ENCODE peak calls at places on chromosomes 13 and 19, in seven cellular contexts. E, D, K, I, X, T and A are unnamed samples.

GRCh38 chr13:76106763-76107162 is 470.6 kb downstream of the LMO7 start:
- DNase-seq in E (no peak), D (no peak), K (no peak), I (no peak), X (no peak), T (no peak), A (no peak)

GRCh38 chr19:49469828-49470614 is 4.0 kb upstream of the FLT3LG start:
- DNase-seq in E (no peak), D (no peak), K (no peak), I (no peak), X (no peak), T (no peak), A (no peak)

GRCh38 chr19:8253678-8254077 is 44.5 kb downstream of the CERS4 start:
- DNase-seq in E (no peak), D (no peak), K (no peak), I (no peak), X (peak; percentile 9), T (no peak), A (no peak)

GRCh38 chr13:47249296-47249695 is 352.4 kb upstream of the HTR2A start:
- DNase-seq in E (no peak), D (no peak), K (no peak), I (no peak), X (no peak), T (no peak), A (no peak)

GRCh38 chr13:25171517-25172302 is at the start of gene AMER2:
- DNase-seq in E (peak; percentile 20), D (peak; percentile 34), K (no peak), I (no peak), X (peak; percentile 16), T (peak; percentile 38), A (no peak)

GRCh38 chr19:3565177-3565576 is 7.6 kb upstream of the HMG20B start:
- DNase-seq in E (no peak), D (no peak), K (no peak), I (no peak), X (no peak), T (no peak), A (no peak)

GRCh38 chr13:51594432-51594831 is 10.2 kb downstream of the WDFY2 start:
- DNase-seq in E (no peak), D (no peak), K (no peak), I (no peak), X (no peak), T (no peak), A (no peak)

GRCh38 chr13:50936681-50937080 is 27.1 kb downstream of the RNASEH2B start:
- DNase-seq in E (no peak), D (no peak), K (no peak), I (no peak), X (peak; percentile 55), T (peak; percentile 68), A (no peak)

GRCh38 chr13:53206455-53206854 is 177.8 kb downstream of the OLFM4 start:
- DNase-seq in E (no peak), D (no peak), K (no peak), I (peak; percentile 8), X (peak; percentile 1), T (no peak), A (no peak)

GRCh38 chr19:41000310-41000737 is 9.2 kb downstream of the CYP2B6 start:
- DNase-seq in E (no peak), D (no peak), K (no peak), I (peak; percentile 64), X (peak; percentile 4), T (no peak), A (no peak)

GRCh38 chr19:50252111-50252886 is 48.9 kb downstream of the MYH14 start:
- DNase-seq in E (no peak), D (no peak), K (no peak), I (no peak), X (peak; percentile 32), T (peak; percentile 34), A (peak; percentile 20)

GRCh38 chr19:47781590-47782318 is 3.3 kb downstream of the SELENOW start:
- DNase-seq in E (peak; percentile 50), D (no peak), K (no peak), I (peak; percentile 25), X (no peak), T (no peak), A (peak; percentile 21)

GRCh38 chr13:94329754-94330551 is 149.5 kb downstream of the DCT start:
- DNase-seq in E (no peak), D (no peak), K (no peak), I (peak; percentile 90), X (peak; percentile 97), T (peak; percentile 96), A (peak; percentile 9)

GRCh38 chr19:32830231-32831014 is 39.1 kb downstream of the SLC7A9 start:
- DNase-seq in E (no peak), D (no peak), K (no peak), I (no peak), X (peak; percentile 10), T (peak; percentile 17), A (no peak)

GRCh38 chr19:6800991-6801396 is 28.5 kb downstream of the VAV1 start:
- DNase-seq in E (no peak), D (no peak), K (no peak), I (peak; percentile 100), X (peak; percentile 34), T (peak; percentile 62), A (no peak)

GRCh38 chr19:38370299-38370698 is 4.1 kb upstream of the PSMD8 start:
- DNase-seq in E (no peak), D (no peak), K (no peak), I (no peak), X (no peak), T (no peak), A (no peak)

GRCh38 chr19:17294051-17294891 is 9.0 kb downstream of the ABHD8 start:
- DNase-seq in E (no peak), D (no peak), K (no peak), I (no peak), X (no peak), T (no peak), A (no peak)

GRCh38 chr19:15869873-15870272 is 28.0 kb downstream of the CYP4F2 start:
- DNase-seq in E (no peak), D (no peak), K (no peak), I (no peak), X (no peak), T (no peak), A (no peak)

GRCh38 chr19:15864824-15865223 is 33.0 kb downstream of the CYP4F2 start:
- DNase-seq in E (no peak), D (no peak), K (no peak), I (no peak), X (no peak), T (no peak), A (no peak)

GRCh38 chr19:15866646-15867045 is 31.2 kb downstream of the CYP4F2 start:
- DNase-seq in E (no peak), D (no peak), K (no peak), I (no peak), X (no peak), T (no peak), A (no peak)

GRCh38 chr19:15871570-15871969 is 26.3 kb downstream of the CYP4F2 start:
- DNase-seq in E (no peak), D (no peak), K (no peak), I (no peak), X (no peak), T (no peak), A (no peak)

DNA sequence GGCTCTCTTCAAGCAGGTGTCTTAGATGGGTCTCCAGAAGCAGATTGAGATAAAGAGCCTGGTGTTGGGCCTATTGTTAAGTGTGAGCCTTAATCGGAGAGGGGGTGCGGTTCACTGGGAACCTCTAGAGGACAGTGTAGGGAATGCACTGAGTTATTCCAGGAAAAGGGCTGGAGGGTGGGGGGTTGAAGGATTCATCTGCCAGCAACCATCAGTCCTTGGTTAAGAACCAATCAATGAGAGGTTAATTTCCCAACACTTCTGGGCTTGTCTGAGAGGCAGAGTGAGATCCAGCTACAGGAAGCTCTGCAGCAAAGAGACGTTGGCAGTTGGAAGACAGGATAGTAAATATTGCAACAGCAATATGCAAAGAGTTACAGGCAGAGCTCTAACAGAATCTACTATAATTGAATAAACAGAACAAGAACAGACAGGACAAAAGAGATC is 28.7 kb downstream of the CYP4F2 start:
- DNase-seq in E (no peak), D (no peak), K (no peak), I (peak; percentile 92), X (peak; percentile 10), T (peak; percentile 48), A (peak; percentile 79)
- TF ChIP-seq CTCF in E (peak; percentile 69), D (no peak), K (peak; percentile 70), I (peak; percentile 79), X (peak; percentile 46), T (peak; percentile 63), A (peak; percentile 79)

GRCh38 chr19:12773571-12773970 is 1.8 kb downstream of the HOOK2 start:
- DNase-seq in E (peak; percentile 48), D (no peak), K (no peak), I (no peak), X (peak; percentile 40), T (no peak), A (no peak)
- TF ChIP-seq CTCF in E (peak; percentile 57), D (no peak), K (no peak), I (peak; percentile 38), X (peak; percentile 42), T (peak; percentile 31), A (no peak)

DNA sequence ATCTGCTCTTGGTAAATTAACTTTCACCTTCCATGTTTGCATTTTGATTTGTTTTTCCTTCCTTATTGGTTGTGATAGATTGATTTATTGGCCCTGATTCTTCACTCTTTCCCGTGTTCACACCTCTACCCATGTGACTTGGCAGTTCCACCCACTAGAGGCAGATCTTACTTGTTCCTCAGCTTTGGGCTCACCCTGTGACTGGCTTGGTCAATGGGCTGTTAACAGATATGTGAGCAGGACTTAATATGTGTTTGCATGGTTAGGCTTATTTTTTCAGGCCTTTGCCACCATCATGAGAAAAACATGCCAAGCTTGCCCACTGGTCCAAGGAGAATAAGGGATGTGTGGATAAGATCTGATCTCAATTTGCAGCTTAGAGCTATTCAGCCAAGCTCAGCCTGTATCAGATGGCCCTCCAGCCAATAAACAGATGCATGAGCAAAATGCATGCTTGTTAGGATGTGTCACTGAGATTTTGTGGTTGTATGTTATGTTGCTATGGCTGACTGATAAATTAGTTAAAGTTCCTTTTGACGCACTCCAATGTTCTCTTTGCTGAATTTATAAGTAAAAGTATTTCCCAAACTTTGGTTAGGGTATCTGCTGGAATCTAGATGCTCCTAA is 48.0 kb downstream of the RGCC start:
- DNase-seq in E (no peak), D (no peak), K (no peak), I (peak; percentile 68), X (peak; percentile 80), T (peak; percentile 86), A (no peak)
- TF ChIP-seq CTCF in E (no peak), D (no peak), K (no peak), I (no peak), X (no peak), T (no peak), A (no peak)

DNA sequence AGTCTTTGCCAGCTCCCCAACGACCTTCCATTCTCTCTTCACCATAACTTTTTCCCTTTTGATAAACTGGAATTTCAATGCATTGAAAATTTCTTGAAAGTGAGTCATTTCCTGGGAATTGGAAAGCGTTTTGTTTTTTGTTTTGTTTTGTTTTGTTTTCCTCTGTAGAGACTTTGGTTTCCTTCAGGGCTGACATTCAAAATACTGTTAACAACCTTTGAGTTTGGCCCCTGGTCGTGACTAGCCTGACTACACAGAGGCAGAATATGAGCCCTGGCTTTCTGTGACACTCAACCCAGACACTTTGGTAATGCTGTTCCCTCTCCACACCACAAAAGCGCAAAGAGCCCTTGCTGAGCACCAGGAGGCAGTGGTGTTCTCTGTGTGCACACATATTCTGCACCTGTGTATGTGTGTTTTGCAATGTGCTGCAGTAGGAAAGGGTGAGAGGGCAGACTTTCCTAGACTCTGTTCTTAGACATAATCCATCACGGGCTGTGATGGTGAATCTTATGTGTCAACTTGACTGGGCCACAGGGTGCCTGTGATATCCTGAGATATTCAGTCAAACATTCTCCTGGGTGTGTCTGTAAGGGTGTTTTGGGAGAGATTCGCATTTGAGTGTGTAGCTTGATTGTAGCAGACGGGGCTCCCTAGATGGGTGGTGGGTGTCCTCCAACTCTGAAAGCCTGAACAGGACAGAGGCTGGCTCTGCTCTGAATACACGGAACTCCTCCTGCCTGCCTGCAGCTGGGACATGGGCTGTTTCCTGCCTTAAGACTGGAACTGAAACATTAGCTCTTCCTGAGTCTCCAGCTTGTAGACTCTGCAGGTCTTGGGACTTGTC is 29.5 kb upstream of the ANKRD10 start:
- DNase-seq in E (no peak), D (no peak), K (no peak), I (peak; percentile 62), X (peak; percentile 78), T (peak; percentile 81), A (peak; percentile 36)
- TF ChIP-seq CTCF in E (peak; percentile 55), D (peak; percentile 63), K (peak; percentile 38), I (peak; percentile 90), X (peak; percentile 86), T (peak; percentile 83), A (peak; percentile 75)